ENCODE peak calls at places on chromosomes 13 and 19, in five cellular contexts. P is effector CD8-positive, alpha-beta T cell; C is ovary; E is DMS53; G is choroid plexus epithelial cell. T is an unnamed sample.

GRCh38 chr19:35845215-35846037 is 6.9 kb downstream of the NPHS1 start:
- DNase-seq in P (no peak), C (no peak), E (peak), G (no peak), T (no peak)

GRCh38 chr13:19818223-19818842 is 35.6 kb upstream of the PSPC1 start:
- DNase-seq in P (peak), C (peak), E (peak), G (peak), T (peak)

GRCh38 chr13:89066868-89067466 is 1395.8 kb downstream of the SLITRK5 start:
- DNase-seq in P (no peak), C (no peak), E (peak), G (peak), T (peak)

GRCh38 chr19:47274891-47275865 is 493 bp downstream of the INAFM1 start:
- DNase-seq in P (peak), C (peak), E (peak), G (peak), T (peak)

GRCh38 chr19:47063874-47064273 is 15.4 kb upstream of the TMEM160 start:
- DNase-seq in P (no peak), C (no peak), E (no peak), G (no peak), T (no peak)

GRCh38 chr13:102041544-102041943 is 360.3 kb downstream of the FGF14 start:
- DNase-seq in P (no peak), C (no peak), E (no peak), G (no peak), T (no peak)

GRCh38 chr19:7947939-7948338 is 4.5 kb upstream of the TIMM44 start:
- DNase-seq in P (no peak), C (no peak), E (peak), G (peak), T (peak)

GRCh38 chr13:25095862-25096453 is at the start of gene PABPC3:
- DNase-seq in P (no peak), C (no peak), E (peak), G (no peak), T (peak)

GRCh38 chr13:87274209-87274819 is 396.9 kb upstream of the SLITRK5 start:
- DNase-seq in P (no peak), C (no peak), E (peak), G (peak), T (peak)

GRCh38 chr19:53868892-53869804 is 1.5 kb downstream of the MYADM start:
- DNase-seq in P (peak), C (peak), E (no peak), G (peak), T (peak)

GRCh38 chr13:31372454-31372853 is 172.7 kb downstream of the B3GLCT start:
- DNase-seq in P (no peak), C (no peak), E (no peak), G (no peak), T (no peak)